ENCODE peak calls at places on chromosomes 6 and 20, in six cellular contexts. J is HepG2, B is A549, H is GM12878, S is K562, F is endothelial cell of umbilical vein. X is an unnamed sample.

GRCh38 chr6:52423971-52424381 is 3.8 kb downstream of the EFHC1 start:
- DNase-seq in H (no peak), S (no peak), F (peak; percentile 79), J (peak; percentile 54), B (peak; percentile 16), X (no peak)

GRCh38 chr6:97632392-97632791 is 349.4 kb upstream of the MMS22L start:
- DNase-seq in F (no peak), J (no peak), H (no peak), B (no peak), S (no peak), X (no peak)

GRCh38 chr20:59777321-59777705 is 156.1 kb downstream of the SYCP2 start:
- DNase-seq in H (no peak), J (no peak), S (no peak), F (no peak), B (no peak), X (no peak)

GRCh38 chr6:32210191-32210601 is 13.7 kb downstream of the NOTCH4 start:
- DNase-seq in H (no peak), B (no peak), F (no peak), S (no peak), J (no peak), X (no peak)

GRCh38 chr6:6851059-6851658 is 256.6 kb upstream of the RREB1 start:
- DNase-seq in H (no peak), F (peak; percentile 92), S (peak; percentile 94), B (peak; percentile 82), J (peak; percentile 12), X (no peak)

GRCh38 chr6:150841697-150842096 is 23.8 kb upstream of the MTHFD1L start:
- DNase-seq in F (no peak), B (no peak), S (no peak), H (no peak), J (no peak), X (no peak)

GRCh38 chr6:127516676-127517273 is 2.4 kb downstream of the MTCL3 start:
- DNase-seq in F (peak; percentile 45), J (peak; percentile 23), B (peak; percentile 55), S (peak; percentile 55), H (no peak), X (peak; percentile 54)

GRCh38 chr6:76779068-76779467 is 684.2 kb downstream of the HTR1B start:
- DNase-seq in F (peak; percentile 32), H (peak; percentile 2), J (no peak), S (no peak), B (no peak), X (no peak)

GRCh38 chr6:159981591-159982245 is 12.8 kb downstream of the IGF2R start:
- DNase-seq in J (no peak), F (peak; percentile 97), H (peak; percentile 74), B (no peak), S (no peak), X (peak; percentile 85)

GRCh38 chr20:37526238-37526838 is 1.3 kb downstream of the BLCAP start:
- DNase-seq in S (peak; percentile 71), H (no peak), F (peak; percentile 97), B (no peak), J (peak; percentile 73), X (peak; percentile 50)

GRCh38 chr20:1278323-1278660 is 12.2 kb downstream of the SNPH start:
- DNase-seq in H (no peak), F (no peak), B (no peak), J (no peak), S (no peak), X (no peak)

GRCh38 chr6:45486739-45487138 is 109.0 kb upstream of the SUPT3H start:
- DNase-seq in H (peak; percentile 9), J (no peak), F (no peak), B (no peak), S (no peak), X (peak; percentile 44)

GRCh38 chr6:170265655-170266054 is 25.2 kb downstream of the DLL1 start:
- DNase-seq in H (no peak), B (no peak), S (no peak), J (peak; percentile 24), F (no peak), X (no peak)

GRCh38 chr6:18388942-18389341 is 1.8 kb downstream of the RNF144B start:
- DNase-seq in J (peak; percentile 82), H (no peak), F (peak; percentile 61), B (peak; percentile 5), S (no peak), X (no peak)

GRCh38 chr6:41021832-41022231 is 17.2 kb downstream of the UNC5CL start:
- DNase-seq in S (no peak), B (peak; percentile 83), J (peak; percentile 71), F (peak; percentile 37), H (no peak), X (peak; percentile 20)

GRCh38 chr6:68200929-68201328 is 434.2 kb upstream of the ADGRB3 start:
- DNase-seq in H (no peak), J (no peak), B (no peak), F (no peak), S (no peak), X (no peak)

GRCh38 chr6:119259027-119259426 is 90.5 kb downstream of the MAN1A1 start:
- DNase-seq in J (peak; percentile 83), S (peak; percentile 32), B (no peak), H (no peak), F (no peak), X (no peak)

GRCh38 chr6:3742426-3743344 is 8.8 kb downstream of the PXDC1 start:
- DNase-seq in B (peak; percentile 73), F (peak; percentile 88), J (peak; percentile 78), H (no peak), S (peak; percentile 88), X (peak; percentile 83)

GRCh38 chr6:158018370-158018771 is 36.7 kb downstream of the SYNJ2 start:
- DNase-seq in H (no peak), F (peak; percentile 60), S (no peak), J (no peak), B (no peak), X (no peak)

GRCh38 chr20:63854766-63855362 is 6.4 kb upstream of the ABHD16B start:
- DNase-seq in B (no peak), H (no peak), J (no peak), F (no peak), S (no peak), X (peak; percentile 18)

GRCh38 chr20:4135385-4136077 is 120.2 kb upstream of the RNF24 start:
- DNase-seq in J (peak; percentile 99), F (peak; percentile 93), B (peak; percentile 100), S (peak; percentile 50), H (no peak), X (peak; percentile 69)

GRCh38 chr20:32465092-32465900 is 107.2 kb downstream of the ASXL1 start:
- DNase-seq in J (peak; percentile 98), F (peak; percentile 88), B (peak; percentile 88), H (no peak), S (no peak), X (no peak)

GRCh38 chr6:4446982-4447381 is 311.6 kb upstream of the ECI2 start:
- DNase-seq in J (no peak), F (no peak), B (no peak), H (no peak), S (no peak), X (peak; percentile 18)

GRCh38 chr20:63226020-63226943 is 9.4 kb upstream of the BIRC7 start:
- DNase-seq in B (peak; percentile 74), J (no peak), F (no peak), S (no peak), H (no peak), X (no peak)

GRCh38 chr20:63533871-63534393 is 3.2 kb downstream of the PTK6 start:
- DNase-seq in S (no peak), J (no peak), F (no peak), H (no peak), B (no peak), X (no peak)

GRCh38 chr6:84707161-84707560 is 57.2 kb downstream of the TBX18 start:
- DNase-seq in B (no peak), H (no peak), F (no peak), S (no peak), J (no peak), X (no peak)

GRCh38 chr6:155497273-155497672 is 41.6 kb upstream of the NOX3 start:
- DNase-seq in J (no peak), F (no peak), S (no peak), H (no peak), B (no peak), X (no peak)

GRCh38 chr20:50175938-50176933 is 14.4 kb upstream of the CEBPB start:
- DNase-seq in S (peak; percentile 2), B (no peak), F (no peak), H (no peak), J (no peak), X (no peak)

GRCh38 chr6:160202411-160202810 is 56.2 kb downstream of the SLC22A2 start:
- DNase-seq in F (no peak), S (no peak), B (no peak), J (no peak), H (no peak), X (no peak)

GRCh38 chr6:11386323-11386722 is 151.2 kb upstream of the TMEM170B start:
- DNase-seq in H (peak; percentile 88), B (no peak), F (no peak), J (no peak), S (no peak), X (no peak)

DNA sequence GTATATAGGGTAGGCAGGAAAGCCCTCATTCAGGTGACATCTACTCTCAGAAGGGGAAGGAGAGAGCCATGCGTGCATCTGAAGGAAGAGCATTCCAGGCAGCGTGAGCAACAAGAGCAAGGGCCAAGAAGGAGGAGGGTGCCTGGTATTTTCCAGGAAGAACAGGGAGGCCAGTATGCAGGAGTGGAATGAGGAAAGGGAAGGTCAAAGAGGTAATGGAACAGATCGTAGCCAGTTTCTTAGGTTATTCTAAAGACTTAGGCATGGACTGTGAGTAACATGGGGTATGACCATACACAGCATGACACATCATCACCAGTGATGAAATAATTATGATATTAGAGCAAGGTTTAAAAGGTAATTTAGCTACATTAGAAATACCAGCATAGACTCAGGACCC is 24.1 kb downstream of the ALDH8A1 start:
- DNase-seq in J (no peak), S (no peak), H (no peak), B (no peak), F (peak; percentile 81), X (no peak)
- TF ChIP-seq POLR2A in J (no peak), S (no peak), H (no peak), B (no peak), F (no peak), X (no peak)

GRCh38 chr6:106862858-106863257 is 111.7 kb downstream of the CD24 start:
- DNase-seq in F (no peak), J (no peak), H (no peak), B (no peak), S (no peak), X (no peak)
- TF ChIP-seq MYC in F (no peak), J (no peak), H (no peak), B (no peak), S (no peak), X (no peak)

GRCh38 chr20:34516038-34516873 is at the start of gene DYNLRB1:
- DNase-seq in H (peak; percentile 68), S (peak; percentile 95), B (peak; percentile 96), J (peak; percentile 98), F (peak; percentile 98), X (peak; percentile 95)
- TF ChIP-seq POLR2A in H (peak; percentile 90), S (peak; percentile 91), B (peak; percentile 74), J (peak; percentile 99), F (peak; percentile 94), X (peak; percentile 82)

DNA sequence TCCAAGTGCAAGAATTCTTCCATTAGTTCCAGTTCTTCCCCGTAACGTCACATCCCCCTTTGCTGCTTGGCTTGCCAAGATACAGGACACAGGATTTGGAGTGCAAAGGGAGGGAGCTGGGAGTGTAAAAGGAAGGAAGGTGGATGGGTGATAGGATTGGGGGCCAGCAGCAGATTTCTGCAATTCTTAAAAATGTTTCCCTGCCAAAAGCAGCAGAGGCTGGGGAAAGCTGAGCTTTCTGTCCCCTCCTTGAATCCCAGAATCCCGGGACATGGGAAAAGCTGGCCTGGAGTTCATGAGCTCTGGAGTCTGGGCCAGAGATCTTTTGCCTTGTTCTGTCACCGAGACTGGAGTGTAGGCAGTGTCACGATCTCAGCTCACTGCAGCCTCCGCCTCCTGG is 60.0 kb upstream of the EPB41L1 start:
- DNase-seq in H (no peak), J (no peak), S (no peak), B (peak; percentile 41), F (peak; percentile 59), X (no peak)
- TF ChIP-seq MYC in H (no peak), J (no peak), S (no peak), B (no peak), F (no peak), X (no peak)

X was measured in NB4.